ENCODE peak calls at places on chromosomes 16 and 17, in ten cellular contexts. S is EL; B is activated CD4-positive, alpha-beta memory T cell treated with anti-CD3 and anti-CD28 coated beads, Interleukin-2, amount 10 ng/mL, durations not matched to agents 7 days and 5 days; V is SHP77; J is H54; Z is WERI-Rb-1; G is HCT116; I is NCI-H774; X is T-helper 1 cell; M is pancreas. H is an unnamed sample.

GRCh38 chr16:31354394-31355291 is at the start of gene ITGAX:
- DNase-seq in S (peak; percentile 53), B (peak; percentile 80), V (no peak), J (peak; percentile 83), Z (no peak), G (no peak), I (no peak), X (no peak), M (no peak), H (no peak)

GRCh38 chr16:72896719-72897118 is 151.2 kb downstream of the ZFHX3 start:
- DNase-seq in S (no peak), B (no peak), V (no peak), J (no peak), Z (no peak), G (no peak), I (no peak), X (no peak), M (no peak), H (no peak)

GRCh38 chr16:19746561-19746960 is 28.5 kb downstream of the IQCK start:
- DNase-seq in S (no peak), B (no peak), V (no peak), J (no peak), Z (peak; percentile 55), G (no peak), I (no peak), X (no peak), M (no peak), H (no peak)

GRCh38 chr17:77601054-77601979 is 357.2 kb upstream of the TNRC6C start:
- DNase-seq in S (no peak), B (no peak), V (no peak), J (no peak), Z (peak; percentile 85), G (no peak), I (no peak), X (no peak), M (no peak), H (no peak)

GRCh38 chr17:9575381-9576072 is at the start of gene STX8:
- DNase-seq in S (peak; percentile 89), B (peak; percentile 88), V (peak; percentile 78), J (peak; percentile 82), Z (peak; percentile 96), G (peak; percentile 74), I (peak; percentile 13), X (peak; percentile 63), M (peak; percentile 96), H (peak; percentile 61)

GRCh38 chr16:74224828-74225227 is 71.8 kb upstream of the PSMD7 start:
- DNase-seq in S (peak; percentile 21), B (no peak), V (no peak), J (no peak), Z (no peak), G (no peak), I (no peak), X (no peak), M (no peak), H (no peak)

GRCh38 chr16:11100239-11100750 is 155.7 kb downstream of the SOCS1 start:
- DNase-seq in S (peak; percentile 97), B (peak; percentile 84), V (no peak), J (peak; percentile 85), Z (no peak), G (peak; percentile 23), I (no peak), X (no peak), M (no peak), H (no peak)

GRCh38 chr17:34071891-34072420 is 183.1 kb upstream of the CCL2 start:
- DNase-seq in S (no peak), B (no peak), V (no peak), J (no peak), Z (no peak), G (no peak), I (no peak), X (no peak), M (no peak), H (no peak)

GRCh38 chr16:87178177-87178863 is 138.9 kb downstream of the C16orf95 start:
- DNase-seq in S (no peak), B (no peak), V (no peak), J (no peak), Z (peak; percentile 39), G (no peak), I (no peak), X (no peak), M (no peak), H (no peak)

GRCh38 chr16:1779234-1779701 is 3.1 kb downstream of the SPSB3 start:
- DNase-seq in S (no peak), B (no peak), V (no peak), J (no peak), Z (no peak), G (no peak), I (no peak), X (no peak), M (no peak), H (no peak)

GRCh38 chr16:70646260-70647241 is at the start of gene IL34:
- DNase-seq in S (no peak), B (no peak), V (peak; percentile 93), J (no peak), Z (no peak), G (no peak), I (no peak), X (no peak), M (peak; percentile 69), H (no peak)

GRCh38 chr17:47797797-47798196 is 23.8 kb downstream of the OSBPL7 start:
- DNase-seq in S (no peak), B (no peak), V (no peak), J (no peak), Z (no peak), G (no peak), I (no peak), X (no peak), M (no peak), H (no peak)

GRCh38 chr16:828891-829290 is 28.4 kb upstream of the GNG13 start:
- DNase-seq in S (no peak), B (no peak), V (no peak), J (no peak), Z (no peak), G (no peak), I (no peak), X (no peak), M (no peak), H (no peak)

GRCh38 chr16:87465306-87465705 is 27.5 kb downstream of the ZCCHC14 start:
- DNase-seq in S (peak; percentile 77), B (no peak), V (no peak), J (peak; percentile 67), Z (no peak), G (no peak), I (no peak), X (no peak), M (peak; percentile 88), H (no peak)

GRCh38 chr17:10698116-10698818 is 873 bp downstream of the ADPRM start:
- DNase-seq in S (peak; percentile 38), B (no peak), V (no peak), J (no peak), Z (no peak), G (no peak), I (no peak), X (no peak), M (no peak), H (no peak)

GRCh38 chr17:59907467-59907866 is 14.5 kb downstream of the RPS6KB1 start:
- DNase-seq in S (no peak), B (no peak), V (no peak), J (no peak), Z (no peak), G (no peak), I (no peak), X (no peak), M (no peak), H (no peak)

GRCh38 chr16:86713021-86713631 is 134.8 kb downstream of the FOXL1 start:
- DNase-seq in S (no peak), B (no peak), V (no peak), J (no peak), Z (no peak), G (no peak), I (no peak), X (no peak), M (no peak), H (no peak)

GRCh38 chr16:24652209-24652712 is 77.2 kb upstream of the TNRC6A start:
- DNase-seq in S (no peak), B (no peak), V (no peak), J (no peak), Z (peak; percentile 19), G (no peak), I (no peak), X (no peak), M (no peak), H (no peak)

GRCh38 chr17:1420163-1420562 is 20.1 kb upstream of the YWHAE start:
- DNase-seq in S (no peak), B (no peak), V (no peak), J (no peak), Z (peak; percentile 71), G (no peak), I (no peak), X (no peak), M (no peak), H (no peak)

GRCh38 chr17:66383353-66383752 is 80.9 kb downstream of the PRKCA start:
- DNase-seq in S (peak; percentile 77), B (no peak), V (no peak), J (no peak), Z (no peak), G (no peak), I (no peak), X (no peak), M (no peak), H (no peak)

GRCh38 chr16:48318630-48319029 is 66.6 kb downstream of the SIAH1 start:
- DNase-seq in S (peak; percentile 10), B (peak; percentile 38), V (no peak), J (no peak), Z (no peak), G (no peak), I (no peak), X (peak; percentile 22), M (no peak), H (peak; percentile 9)

GRCh38 chr17:49990921-49991320 is 4.1 kb downstream of the DLX3 start:
- DNase-seq in S (no peak), B (no peak), V (no peak), J (no peak), Z (no peak), G (no peak), I (no peak), X (no peak), M (no peak), H (no peak)

GRCh38 chr16:54931757-54932660 is 1.3 kb downstream of the IRX5 start:
- DNase-seq in S (peak; percentile 31), B (no peak), V (no peak), J (no peak), Z (no peak), G (no peak), I (no peak), X (no peak), M (peak; percentile 75), H (no peak)

GRCh38 chr16:6573577-6573976 is 759.1 kb upstream of the RBFOX1 start:
- DNase-seq in S (no peak), B (no peak), V (peak; percentile 36), J (no peak), Z (peak; percentile 83), G (no peak), I (no peak), X (no peak), M (peak; percentile 39), H (no peak)

GRCh38 chr16:78684040-78684611 is 584.7 kb downstream of the WWOX start:
- DNase-seq in S (no peak), B (no peak), V (no peak), J (peak; percentile 63), Z (no peak), G (no peak), I (no peak), X (no peak), M (no peak), H (no peak)

GRCh38 chr17:82832411-82832810 is 7.4 kb downstream of the ZNF750 start:
- DNase-seq in S (no peak), B (no peak), V (no peak), J (no peak), Z (no peak), G (no peak), I (no peak), X (no peak), M (no peak), H (no peak)

GRCh38 chr17:3571043-3571900 is 13.7 kb upstream of the TRPV3 start:
- DNase-seq in S (no peak), B (no peak), V (no peak), J (no peak), Z (no peak), G (no peak), I (no peak), X (no peak), M (peak; percentile 47), H (no peak)